ENCODE peak calls at places on chromosomes 4 and X, in six cellular contexts. U, X, D, R, N and S are unnamed samples.

GRCh38 chrX:16087081-16087480 is 36.3 kb upstream of the GRPR start:
- DNase-seq in X (no peak), D (no peak), R (no peak), U (no peak), N (no peak), S (no peak)

GRCh38 chr4:113300384-113301011 is 251.0 kb downstream of the ANK2 start:
- DNase-seq in R (no peak), D (no peak), N (no peak), U (no peak), X (no peak), S (no peak)

GRCh38 chrX:39440734-39441305 is 639.6 kb downstream of the MID1IP1 start:
- DNase-seq in X (no peak), D (no peak), U (no peak), R (no peak), N (no peak), S (no peak)

GRCh38 chrX:69285881-69286545 is 120.8 kb upstream of the PJA1 start:
- DNase-seq in X (peak; percentile 49), N (peak; percentile 29), R (no peak), U (no peak), D (no peak), S (no peak)

GRCh38 chr4:26860922-26861433 is 337 bp downstream of the STIM2 start:
- DNase-seq in N (peak; percentile 25), D (no peak), U (no peak), R (no peak), X (peak; percentile 76), S (no peak)

GRCh38 chrX:134894373-134894895 is 96.4 kb upstream of the SMIM10 start:
- DNase-seq in X (no peak), N (no peak), U (no peak), R (no peak), D (no peak), S (no peak)

GRCh38 chr4:54400802-54401201 is 171.7 kb downstream of the PDGFRA start:
- DNase-seq in R (peak; percentile 36), D (no peak), X (no peak), N (no peak), U (no peak), S (no peak)

GRCh38 chr4:40923326-40924095 is 173.8 kb downstream of the NSUN7 start:
- DNase-seq in D (no peak), X (no peak), R (no peak), U (no peak), N (no peak), S (no peak)

GRCh38 chrX:118349188-118349587 is 3.3 kb downstream of the WDR44 start:
- DNase-seq in U (no peak), R (no peak), X (no peak), N (no peak), D (no peak), S (no peak)

GRCh38 chr4:183504930-183505555 is at the start of gene ING2:
- DNase-seq in N (peak; percentile 13), U (no peak), R (no peak), X (no peak), D (peak; percentile 60), S (peak; percentile 78)

GRCh38 chr4:182968917-182969650 is 51.9 kb upstream of the DCTD start:
- DNase-seq in R (no peak), N (no peak), D (no peak), X (no peak), U (no peak), S (no peak)

GRCh38 chr4:152189451-152190179 is 346.3 kb downstream of the FBXW7 start:
- DNase-seq in X (peak; percentile 54), N (no peak), U (no peak), R (no peak), D (peak; percentile 31), S (no peak)

GRCh38 chrX:78314561-78314960 is 12.8 kb downstream of the CYSLTR1 start:
- DNase-seq in U (no peak), D (no peak), N (no peak), R (no peak), X (no peak), S (no peak)

GRCh38 chr4:140935259-140935658 is 179.1 kb upstream of the TBC1D9 start:
- DNase-seq in R (no peak), U (no peak), X (no peak), N (no peak), D (no peak), S (no peak)

GRCh38 chr4:27861802-27862201 is 1001.2 kb downstream of the STIM2 start:
- DNase-seq in U (no peak), X (no peak), N (no peak), R (no peak), D (no peak), S (no peak)

GRCh38 chrX:72306085-72306801 is 529 bp upstream of the CITED1 start:
- DNase-seq in X (no peak), R (no peak), U (no peak), N (no peak), D (no peak), S (no peak)

GRCh38 chr4:78601013-78601412 is 49.4 kb downstream of the ANXA3 start:
- DNase-seq in R (no peak), N (no peak), D (no peak), U (no peak), X (no peak), S (no peak)

GRCh38 chrX:101617211-101618191 is at the start of gene ARMCX6:
- DNase-seq in U (no peak), X (peak; percentile 80), D (peak; percentile 12), R (no peak), N (peak; percentile 43), S (peak; percentile 1)

GRCh38 chrX:119745283-119745848 is 13.0 kb upstream of the SOWAHD start:
- DNase-seq in X (no peak), N (no peak), D (no peak), U (no peak), R (no peak), S (no peak)

GRCh38 chrX:2452317-2452784 is 48.4 kb downstream of the DHRSX start:
- DNase-seq in R (no peak), U (no peak), N (no peak), X (no peak), D (no peak), S (no peak)

GRCh38 chrX:71912156-71912555 is 1.5 kb downstream of the NHSL2 start:
- DNase-seq in N (no peak), X (no peak), D (no peak), U (no peak), R (no peak), S (no peak)

GRCh38 chr4:6269651-6270511 is at the start of gene WFS1:
- DNase-seq in N (peak; percentile 98), R (peak; percentile 83), D (peak; percentile 78), X (peak; percentile 98), U (peak; percentile 90), S (peak; percentile 41)

GRCh38 chr4:2172627-2173231 is 69.2 kb downstream of the HAUS3 start:
- DNase-seq in N (no peak), D (no peak), R (no peak), X (no peak), U (no peak), S (no peak)

GRCh38 chr4:40032785-40033184 is 23.9 kb upstream of the N4BP2 start:
- DNase-seq in R (no peak), N (no peak), U (no peak), D (no peak), X (no peak), S (no peak)